ENCODE peak calls at places on chromosomes 12 and 14, in nine cellular contexts. O, Z, E, L, H, S, B, C and R are unnamed samples.

GRCh38 chr12:51886021-51886710 is 1.7 kb upstream of the ANKRD33 start:
- DNase-seq in B (peak; percentile 45), L (peak; percentile 75), O (peak; percentile 94), S (peak; percentile 11), C (no peak), Z (peak; percentile 73), H (peak; percentile 83), E (peak; percentile 93), R (peak; percentile 68)

GRCh38 chr14:38544766-38545165 is 288.9 kb upstream of the CLEC14A start:
- DNase-seq in O (no peak), B (no peak), S (no peak), E (no peak), H (no peak), C (no peak), Z (no peak), L (no peak), R (no peak)

GRCh38 chr12:3464561-3464960 is 26.4 kb upstream of the PRMT8 start:
- DNase-seq in Z (no peak), C (no peak), B (no peak), L (no peak), O (no peak), S (no peak), E (no peak), H (peak; percentile 10), R (no peak)

GRCh38 chr12:34398366-34398705 is 376.0 kb downstream of the ALG10 start:
- DNase-seq in Z (peak; percentile 32), B (no peak), H (no peak), S (no peak), E (no peak), C (no peak), L (peak; percentile 4), O (peak; percentile 46), R (peak; percentile 8)

GRCh38 chr12:91099836-91100235 is 11.5 kb downstream of the LUM start:
- DNase-seq in Z (no peak), H (no peak), C (no peak), B (no peak), O (no peak), S (no peak), L (no peak), E (no peak), R (no peak)

GRCh38 chr12:91636721-91637120 is 454.1 kb upstream of the DCN start:
- DNase-seq in E (no peak), S (no peak), B (no peak), C (no peak), O (no peak), L (no peak), H (no peak), Z (no peak), R (no peak)

GRCh38 chr12:13404111-13404628 is 207.6 kb downstream of the EMP1 start:
- DNase-seq in O (no peak), E (no peak), C (no peak), B (no peak), L (no peak), Z (no peak), S (no peak), H (no peak), R (no peak)

GRCh38 chr12:28242129-28242887 is 52.1 kb downstream of the CCDC91 start:
- DNase-seq in L (no peak), H (no peak), E (no peak), S (no peak), C (no peak), B (no peak), Z (no peak), O (no peak), R (no peak)

GRCh38 chr12:13442457-13442856 is 245.9 kb downstream of the EMP1 start:
- DNase-seq in Z (no peak), S (no peak), C (no peak), L (no peak), E (no peak), B (no peak), O (no peak), H (no peak), R (no peak)

GRCh38 chr12:131473721-131474709 is 236.9 kb upstream of the SFSWAP start:
- DNase-seq in C (no peak), S (no peak), Z (no peak), O (no peak), H (peak; percentile 7), E (no peak), L (no peak), B (no peak), R (no peak)
- H3K9me3 ChIP-seq in C (no peaks in the 10 kb centered on the region), S (no peaks in the 10 kb centered on the region), Z (no peaks in the 10 kb centered on the region), O (no peaks in the 10 kb centered on the region), H (no peaks in the 10 kb centered on the region), E (no peaks in the 10 kb centered on the region), L (no peaks in the 10 kb centered on the region), B (no peaks in the 10 kb centered on the region), R (no peaks in the 10 kb centered on the region)

GRCh38 chr14:28875937-28876910 is 109.6 kb downstream of the FOXG1 start:
- DNase-seq in C (peak; percentile 3), S (no peak), H (no peak), L (no peak), B (no peak), Z (no peak), E (no peak), O (no peak), R (no peak)
- H3K9me3 ChIP-seq in C (no peaks in the 10 kb centered on the region), S (no peaks in the 10 kb centered on the region), H (no peaks in the 10 kb centered on the region), L (no peaks in the 10 kb centered on the region), B (no peaks in the 10 kb centered on the region), Z (no peaks in the 10 kb centered on the region), E (no peaks in the 10 kb centered on the region), O (no peaks in the 10 kb centered on the region), R (no peaks in the 10 kb centered on the region)

GRCh38 chr14:85532570-85532969 is 2.6 kb downstream of the FLRT2 start:
- DNase-seq in Z (no peak), O (no peak), H (no peak), E (no peak), L (no peak), S (no peak), B (no peak), C (no peak), R (no peak)
- H3K9me3 ChIP-seq in Z (no peaks in the 10 kb centered on the region), O (no peaks in the 10 kb centered on the region), H (no peaks in the 10 kb centered on the region), E (no peaks in the 10 kb centered on the region), L (no peaks in the 10 kb centered on the region), S (no peaks in the 10 kb centered on the region), B (no peaks in the 10 kb centered on the region), C (no peaks in the 10 kb centered on the region), R (no peaks in the 10 kb centered on the region)

GRCh38 chr14:105856676-105857222 is 330.4 kb downstream of the TMEM121 start:
- DNase-seq in H (no peak), Z (no peak), L (no peak), B (no peak), E (no peak), C (no peak), S (no peak), O (no peak), R (peak; percentile 28)
- H3K9me3 ChIP-seq in H (no peaks in the 10 kb centered on the region), Z (no peaks in the 10 kb centered on the region), L (peaks cover 3% of the 10 kb centered on the region), B (no peaks in the 10 kb centered on the region), E (no peaks in the 10 kb centered on the region), C (no peaks in the 10 kb centered on the region), S (no peaks in the 10 kb centered on the region), O (no peaks in the 10 kb centered on the region), R (no peaks in the 10 kb centered on the region)

DNA sequence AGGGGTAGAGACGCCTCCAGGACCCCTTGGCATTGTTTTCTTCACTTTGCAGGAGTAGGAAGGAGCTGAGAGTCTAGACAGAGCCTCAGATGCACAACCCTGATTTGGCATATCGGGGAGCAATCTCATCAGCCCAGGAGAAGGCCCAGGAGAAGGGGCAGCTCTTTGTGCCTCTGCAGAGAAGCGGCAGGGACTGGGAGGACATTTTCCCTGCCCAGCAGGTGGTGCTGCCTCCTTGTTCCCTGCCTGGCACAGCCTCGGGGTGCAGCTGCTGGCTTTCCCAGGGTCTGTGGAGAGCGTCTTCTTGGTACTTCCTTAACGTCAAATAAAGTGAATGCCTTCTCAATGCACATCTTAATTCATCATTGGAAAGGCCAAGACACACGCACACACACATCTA is 419.5 kb downstream of the TMEM121 start:
- DNase-seq in B (peak; percentile 12), L (no peak), Z (no peak), H (peak; percentile 11), E (no peak), O (peak; percentile 54), C (no peak), S (no peak), R (no peak)
- H3K9me3 ChIP-seq in B (no peaks in the 10 kb centered on the region), L (no peaks in the 10 kb centered on the region), Z (no peaks in the 10 kb centered on the region), H (no peaks in the 10 kb centered on the region), E (no peaks in the 10 kb centered on the region), O (no peaks in the 10 kb centered on the region), C (no peaks in the 10 kb centered on the region), S (no peaks in the 10 kb centered on the region), R (no peaks in the 10 kb centered on the region)

DNA sequence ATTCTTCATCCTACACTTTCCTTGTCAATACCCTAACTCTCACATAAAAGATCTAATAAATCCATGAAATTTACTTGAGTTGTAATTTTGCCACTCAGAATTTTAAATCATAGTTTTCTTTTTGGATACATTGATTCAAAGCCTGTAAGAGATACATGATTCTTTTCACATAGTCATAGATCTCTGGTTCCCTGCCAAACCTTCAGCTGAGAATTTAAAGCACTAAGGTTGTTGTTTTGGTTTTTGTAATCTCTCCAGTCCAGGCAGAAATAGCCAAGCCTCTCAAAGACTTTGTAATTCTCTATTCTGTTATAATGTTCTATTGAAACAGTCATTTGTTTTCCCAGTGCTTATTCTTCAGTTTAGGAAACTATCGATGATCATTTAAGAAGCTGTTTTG is 273.9 kb downstream of the TRHDE start:
- DNase-seq in E (peak; percentile 24), L (no peak), Z (no peak), C (no peak), H (no peak), S (no peak), O (no peak), B (no peak), R (no peak)
- H3K9me3 ChIP-seq in E (no peaks in the 10 kb centered on the region), L (no peaks in the 10 kb centered on the region), Z (no peaks in the 10 kb centered on the region), C (no peaks in the 10 kb centered on the region), H (no peaks in the 10 kb centered on the region), S (no peaks in the 10 kb centered on the region), O (no peaks in the 10 kb centered on the region), B (no peaks in the 10 kb centered on the region), R (no peaks in the 10 kb centered on the region)

GRCh38 chr12:53101266-53101665 is 2.0 kb upstream of the SOAT2 start:
- DNase-seq in O (no peak), L (no peak), E (no peak), H (no peak), S (no peak), B (no peak), C (no peak), Z (no peak), R (no peak)
- H3K9me3 ChIP-seq in O (no peaks in the 10 kb centered on the region), L (no peaks in the 10 kb centered on the region), E (no peaks in the 10 kb centered on the region), H (no peaks in the 10 kb centered on the region), S (no peaks in the 10 kb centered on the region), B (no peaks in the 10 kb centered on the region), C (no peaks in the 10 kb centered on the region), Z (no peaks in the 10 kb centered on the region), R (no peaks in the 10 kb centered on the region)